ENCODE peak calls at places on chromosomes 3 and 15, in ten cellular contexts. One of them, this sample, is unnamed.

GRCh38 chr15:41955100-41955499 is 17.3 kb downstream of the EHD4 start:
- DNase-seq in astrocyte of the spinal cord: no peak
- DNase-seq in NT2/D1: no peak
- DNase-seq in ACHN: no peak
- DNase-seq in neuronal stem cell: no peak
- DNase-seq in hippocampal formation: no peak
- DNase-seq in breast epithelium: no peak
- DNase-seq in WERI-Rb-1: no peak
- DNase-seq in sigmoid colon: no peak
- DNase-seq in kidney glomerular epithelial cell: no peak
- DNase-seq in this sample: no peak

GRCh38 chr15:70181626-70182255 is 84.0 kb upstream of the TLE3 start:
- DNase-seq in astrocyte of the spinal cord: no peak
- DNase-seq in NT2/D1: no peak
- DNase-seq in ACHN: no peak
- DNase-seq in neuronal stem cell: no peak
- DNase-seq in hippocampal formation: no peak
- DNase-seq in breast epithelium: no peak
- DNase-seq in WERI-Rb-1: no peak
- DNase-seq in sigmoid colon: peak
- DNase-seq in kidney glomerular epithelial cell: no peak
- DNase-seq in this sample: no peak

GRCh38 chr3:118171236-118171852 is 863.3 kb downstream of the IGSF11 start:
- DNase-seq in astrocyte of the spinal cord: no peak
- DNase-seq in NT2/D1: no peak
- DNase-seq in ACHN: no peak
- DNase-seq in neuronal stem cell: no peak
- DNase-seq in hippocampal formation: no peak
- DNase-seq in breast epithelium: no peak
- DNase-seq in WERI-Rb-1: no peak
- DNase-seq in sigmoid colon: peak
- DNase-seq in kidney glomerular epithelial cell: no peak
- DNase-seq in this sample: no peak

GRCh38 chr3:38117163-38117716 is 19.7 kb downstream of the ACAA1 start:
- DNase-seq in astrocyte of the spinal cord: no peak
- DNase-seq in NT2/D1: no peak
- DNase-seq in ACHN: peak
- DNase-seq in neuronal stem cell: no peak
- DNase-seq in hippocampal formation: peak
- DNase-seq in breast epithelium: peak
- DNase-seq in WERI-Rb-1: no peak
- DNase-seq in sigmoid colon: peak
- DNase-seq in kidney glomerular epithelial cell: no peak
- DNase-seq in this sample: no peak

GRCh38 chr3:187040637-187041361 is 98.5 kb downstream of the RPL39L start:
- DNase-seq in astrocyte of the spinal cord: peak
- DNase-seq in NT2/D1: no peak
- DNase-seq in ACHN: no peak
- DNase-seq in neuronal stem cell: no peak
- DNase-seq in hippocampal formation: no peak
- DNase-seq in breast epithelium: no peak
- DNase-seq in WERI-Rb-1: no peak
- DNase-seq in sigmoid colon: no peak
- DNase-seq in kidney glomerular epithelial cell: peak
- DNase-seq in this sample: peak

GRCh38 chr3:46707601-46708011 is 6.4 kb downstream of the TMIE start:
- DNase-seq in astrocyte of the spinal cord: no peak
- DNase-seq in NT2/D1: no peak
- DNase-seq in ACHN: no peak
- DNase-seq in neuronal stem cell: no peak
- DNase-seq in hippocampal formation: no peak
- DNase-seq in breast epithelium: peak
- DNase-seq in WERI-Rb-1: no peak
- DNase-seq in sigmoid colon: peak
- DNase-seq in kidney glomerular epithelial cell: no peak
- DNase-seq in this sample: no peak

GRCh38 chr3:115038831-115039230 is 108.3 kb downstream of the ZBTB20 start:
- DNase-seq in astrocyte of the spinal cord: no peak
- DNase-seq in NT2/D1: no peak
- DNase-seq in ACHN: no peak
- DNase-seq in neuronal stem cell: no peak
- DNase-seq in hippocampal formation: no peak
- DNase-seq in breast epithelium: no peak
- DNase-seq in WERI-Rb-1: no peak
- DNase-seq in sigmoid colon: no peak
- DNase-seq in kidney glomerular epithelial cell: no peak
- DNase-seq in this sample: peak

GRCh38 chr15:75801859-75802593 is 41.2 kb upstream of the UBE2Q2 start:
- DNase-seq in astrocyte of the spinal cord: peak
- DNase-seq in NT2/D1: peak
- DNase-seq in ACHN: peak
- DNase-seq in neuronal stem cell: peak
- DNase-seq in hippocampal formation: peak
- DNase-seq in breast epithelium: peak
- DNase-seq in WERI-Rb-1: peak
- DNase-seq in sigmoid colon: peak
- DNase-seq in kidney glomerular epithelial cell: peak
- DNase-seq in this sample: peak

GRCh38 chr3:190676477-190676876 is 162.6 kb downstream of the IL1RAP start:
- DNase-seq in astrocyte of the spinal cord: peak
- DNase-seq in NT2/D1: no peak
- DNase-seq in ACHN: no peak
- DNase-seq in neuronal stem cell: no peak
- DNase-seq in hippocampal formation: no peak
- DNase-seq in breast epithelium: no peak
- DNase-seq in WERI-Rb-1: no peak
- DNase-seq in sigmoid colon: no peak
- DNase-seq in kidney glomerular epithelial cell: no peak
- DNase-seq in this sample: peak

GRCh38 chr3:62601238-62601856 is 228.0 kb upstream of the FEZF2 start:
- DNase-seq in astrocyte of the spinal cord: peak
- DNase-seq in NT2/D1: no peak
- DNase-seq in ACHN: no peak
- DNase-seq in neuronal stem cell: no peak
- DNase-seq in hippocampal formation: no peak
- DNase-seq in breast epithelium: no peak
- DNase-seq in WERI-Rb-1: no peak
- DNase-seq in sigmoid colon: no peak
- DNase-seq in kidney glomerular epithelial cell: no peak
- DNase-seq in this sample: peak

GRCh38 chr15:77419050-77419835 is 661 bp downstream of the PEAK1 start:
- DNase-seq in astrocyte of the spinal cord: peak
- DNase-seq in NT2/D1: no peak
- DNase-seq in ACHN: peak
- DNase-seq in neuronal stem cell: peak
- DNase-seq in hippocampal formation: peak
- DNase-seq in breast epithelium: no peak
- DNase-seq in WERI-Rb-1: peak
- DNase-seq in sigmoid colon: peak
- DNase-seq in kidney glomerular epithelial cell: peak
- DNase-seq in this sample: peak

GRCh38 chr15:51781506-51781905 is 30.1 kb downstream of the TMOD2 start:
- DNase-seq in astrocyte of the spinal cord: no peak
- DNase-seq in NT2/D1: no peak
- DNase-seq in ACHN: no peak
- DNase-seq in neuronal stem cell: no peak
- DNase-seq in hippocampal formation: no peak
- DNase-seq in breast epithelium: no peak
- DNase-seq in WERI-Rb-1: no peak
- DNase-seq in sigmoid colon: no peak
- DNase-seq in kidney glomerular epithelial cell: no peak
- DNase-seq in this sample: no peak

GRCh38 chr3:55721716-55722484 is 234.8 kb upstream of the WNT5A start:
- DNase-seq in astrocyte of the spinal cord: peak
- DNase-seq in NT2/D1: no peak
- DNase-seq in ACHN: peak
- DNase-seq in neuronal stem cell: no peak
- DNase-seq in hippocampal formation: no peak
- DNase-seq in breast epithelium: no peak
- DNase-seq in WERI-Rb-1: peak
- DNase-seq in sigmoid colon: no peak
- DNase-seq in kidney glomerular epithelial cell: peak
- DNase-seq in this sample: peak

GRCh38 chr3:69129531-69129930 is 7.1 kb upstream of the LMOD3 start:
- DNase-seq in astrocyte of the spinal cord: no peak
- DNase-seq in NT2/D1: no peak
- DNase-seq in ACHN: no peak
- DNase-seq in neuronal stem cell: no peak
- DNase-seq in hippocampal formation: no peak
- DNase-seq in breast epithelium: no peak
- DNase-seq in WERI-Rb-1: no peak
- DNase-seq in sigmoid colon: no peak
- DNase-seq in kidney glomerular epithelial cell: no peak
- DNase-seq in this sample: peak

GRCh38 chr3:25080461-25080860 is 347.6 kb upstream of the RARB start:
- DNase-seq in astrocyte of the spinal cord: no peak
- DNase-seq in NT2/D1: no peak
- DNase-seq in ACHN: no peak
- DNase-seq in neuronal stem cell: no peak
- DNase-seq in hippocampal formation: no peak
- DNase-seq in breast epithelium: no peak
- DNase-seq in WERI-Rb-1: no peak
- DNase-seq in sigmoid colon: no peak
- DNase-seq in kidney glomerular epithelial cell: no peak
- DNase-seq in this sample: peak

GRCh38 chr3:130539005-130539404 is 22.0 kb downstream of the COL6A6 start:
- DNase-seq in astrocyte of the spinal cord: peak
- DNase-seq in NT2/D1: peak
- DNase-seq in ACHN: peak
- DNase-seq in neuronal stem cell: peak
- DNase-seq in hippocampal formation: no peak
- DNase-seq in breast epithelium: no peak
- DNase-seq in WERI-Rb-1: peak
- DNase-seq in sigmoid colon: no peak
- DNase-seq in kidney glomerular epithelial cell: no peak
- DNase-seq in this sample: peak

This sample was measured in EH.